ENCODE peak calls at places on chromosome 9, in seven cellular contexts. One of them, this sample, is unnamed.

GRCh38 chr9:91771027-91771426 is 179.0 kb downstream of the ROR2 start:
- DNase-seq in esophagus squamous epithelium: no peak
- DNase-seq in mucosa of descending colon: no peak
- DNase-seq in neuronal stem cell: no peak
- DNase-seq in colonic mucosa: peak; percentile 38
- DNase-seq in stimulated activated CD4-positive, alpha-beta T cell treated with anti-CD3 and anti-CD28 coated beads, TNF-alpha, amount 100 ng/mL, for 1 hour: no peak
- DNase-seq in heart right ventricle: no peak
- DNase-seq in this sample: peak; percentile 97

GRCh38 chr9:29039258-29039657 is 1466.0 kb upstream of the C9orf72 start:
- DNase-seq in neuronal stem cell: no peak
- DNase-seq in esophagus squamous epithelium: no peak
- DNase-seq in colonic mucosa: no peak
- DNase-seq in mucosa of descending colon: no peak
- DNase-seq in heart right ventricle: no peak
- DNase-seq in stimulated activated CD4-positive, alpha-beta T cell treated with anti-CD3 and anti-CD28 coated beads, TNF-alpha, amount 100 ng/mL, for 1 hour: no peak
- DNase-seq in this sample: no peak

GRCh38 chr9:106784076-106784475 is 78.9 kb upstream of the ZNF462 start:
- DNase-seq in mucosa of descending colon: no peak
- DNase-seq in stimulated activated CD4-positive, alpha-beta T cell treated with anti-CD3 and anti-CD28 coated beads, TNF-alpha, amount 100 ng/mL, for 1 hour: no peak
- DNase-seq in heart right ventricle: no peak
- DNase-seq in neuronal stem cell: peak; percentile 3
- DNase-seq in esophagus squamous epithelium: no peak
- DNase-seq in colonic mucosa: no peak
- DNase-seq in this sample: peak; percentile 77

GRCh38 chr9:125963932-125964331 is 216.8 kb downstream of the PBX3 start:
- DNase-seq in stimulated activated CD4-positive, alpha-beta T cell treated with anti-CD3 and anti-CD28 coated beads, TNF-alpha, amount 100 ng/mL, for 1 hour: no peak
- DNase-seq in colonic mucosa: no peak
- DNase-seq in neuronal stem cell: no peak
- DNase-seq in mucosa of descending colon: no peak
- DNase-seq in heart right ventricle: no peak
- DNase-seq in esophagus squamous epithelium: no peak
- DNase-seq in this sample: no peak

GRCh38 chr9:133059623-133060022 is 2.2 kb upstream of the CEL start:
- DNase-seq in stimulated activated CD4-positive, alpha-beta T cell treated with anti-CD3 and anti-CD28 coated beads, TNF-alpha, amount 100 ng/mL, for 1 hour: no peak
- DNase-seq in esophagus squamous epithelium: no peak
- DNase-seq in mucosa of descending colon: no peak
- DNase-seq in colonic mucosa: no peak
- DNase-seq in neuronal stem cell: no peak
- DNase-seq in heart right ventricle: no peak
- DNase-seq in this sample: no peak

GRCh38 chr9:32704343-32704742 is 68.9 kb upstream of the TAF1L start:
- DNase-seq in neuronal stem cell: no peak
- DNase-seq in colonic mucosa: no peak
- DNase-seq in mucosa of descending colon: no peak
- DNase-seq in heart right ventricle: no peak
- DNase-seq in esophagus squamous epithelium: no peak
- DNase-seq in stimulated activated CD4-positive, alpha-beta T cell treated with anti-CD3 and anti-CD28 coated beads, TNF-alpha, amount 100 ng/mL, for 1 hour: no peak
- DNase-seq in this sample: no peak

GRCh38 chr9:5786370-5787127 is 46.4 kb downstream of the ERMP1 start:
- DNase-seq in mucosa of descending colon: no peak
- DNase-seq in stimulated activated CD4-positive, alpha-beta T cell treated with anti-CD3 and anti-CD28 coated beads, TNF-alpha, amount 100 ng/mL, for 1 hour: no peak
- DNase-seq in esophagus squamous epithelium: no peak
- DNase-seq in neuronal stem cell: no peak
- DNase-seq in colonic mucosa: no peak
- DNase-seq in heart right ventricle: no peak
- DNase-seq in this sample: no peak

GRCh38 chr9:14097215-14097614 is 216.7 kb downstream of the NFIB start:
- DNase-seq in stimulated activated CD4-positive, alpha-beta T cell treated with anti-CD3 and anti-CD28 coated beads, TNF-alpha, amount 100 ng/mL, for 1 hour: no peak
- DNase-seq in mucosa of descending colon: no peak
- DNase-seq in heart right ventricle: peak; percentile 32
- DNase-seq in esophagus squamous epithelium: no peak
- DNase-seq in colonic mucosa: no peak
- DNase-seq in neuronal stem cell: no peak
- DNase-seq in this sample: peak; percentile 88

GRCh38 chr9:12464910-12465512 is 228.2 kb upstream of the TYRP1 start:
- DNase-seq in colonic mucosa: no peak
- DNase-seq in heart right ventricle: no peak
- DNase-seq in mucosa of descending colon: no peak
- DNase-seq in neuronal stem cell: peak; percentile 54
- DNase-seq in esophagus squamous epithelium: no peak
- DNase-seq in stimulated activated CD4-positive, alpha-beta T cell treated with anti-CD3 and anti-CD28 coated beads, TNF-alpha, amount 100 ng/mL, for 1 hour: no peak
- DNase-seq in this sample: peak; percentile 58

GRCh38 chr9:71552480-71552879 is 215.8 kb downstream of the CEMIP2 start:
- DNase-seq in colonic mucosa: no peak
- DNase-seq in mucosa of descending colon: no peak
- DNase-seq in esophagus squamous epithelium: no peak
- DNase-seq in neuronal stem cell: no peak
- DNase-seq in stimulated activated CD4-positive, alpha-beta T cell treated with anti-CD3 and anti-CD28 coated beads, TNF-alpha, amount 100 ng/mL, for 1 hour: no peak
- DNase-seq in heart right ventricle: no peak
- DNase-seq in this sample: peak; percentile 43

GRCh38 chr9:129270903-129271431 is 92.9 kb upstream of the IER5L start:
- DNase-seq in stimulated activated CD4-positive, alpha-beta T cell treated with anti-CD3 and anti-CD28 coated beads, TNF-alpha, amount 100 ng/mL, for 1 hour: no peak
- DNase-seq in heart right ventricle: no peak
- DNase-seq in mucosa of descending colon: peak; percentile 39
- DNase-seq in colonic mucosa: no peak
- DNase-seq in neuronal stem cell: no peak
- DNase-seq in esophagus squamous epithelium: no peak
- DNase-seq in this sample: no peak

GRCh38 chr9:111356567-111357244 is 26.7 kb upstream of the OR2K2 start:
- DNase-seq in heart right ventricle: no peak
- DNase-seq in esophagus squamous epithelium: no peak
- DNase-seq in colonic mucosa: peak; percentile 20
- DNase-seq in mucosa of descending colon: no peak
- DNase-seq in stimulated activated CD4-positive, alpha-beta T cell treated with anti-CD3 and anti-CD28 coated beads, TNF-alpha, amount 100 ng/mL, for 1 hour: no peak
- DNase-seq in neuronal stem cell: no peak
- DNase-seq in this sample: peak; percentile 88

GRCh38 chr9:84271887-84272556 is 68.5 kb downstream of the SLC28A3 start:
- DNase-seq in esophagus squamous epithelium: no peak
- DNase-seq in heart right ventricle: no peak
- DNase-seq in mucosa of descending colon: no peak
- DNase-seq in colonic mucosa: no peak
- DNase-seq in neuronal stem cell: no peak
- DNase-seq in stimulated activated CD4-positive, alpha-beta T cell treated with anti-CD3 and anti-CD28 coated beads, TNF-alpha, amount 100 ng/mL, for 1 hour: no peak
- DNase-seq in this sample: peak; percentile 49

GRCh38 chr9:124286292-124286931 is 28.7 kb downstream of the NEK6 start:
- DNase-seq in colonic mucosa: peak; percentile 86
- DNase-seq in neuronal stem cell: no peak
- DNase-seq in stimulated activated CD4-positive, alpha-beta T cell treated with anti-CD3 and anti-CD28 coated beads, TNF-alpha, amount 100 ng/mL, for 1 hour: no peak
- DNase-seq in esophagus squamous epithelium: no peak
- DNase-seq in mucosa of descending colon: peak; percentile 83
- DNase-seq in heart right ventricle: no peak
- DNase-seq in this sample: no peak

GRCh38 chr9:37522971-37523370 is 37.2 kb downstream of the POLR1E start:
- DNase-seq in mucosa of descending colon: no peak
- DNase-seq in heart right ventricle: no peak
- DNase-seq in stimulated activated CD4-positive, alpha-beta T cell treated with anti-CD3 and anti-CD28 coated beads, TNF-alpha, amount 100 ng/mL, for 1 hour: no peak
- DNase-seq in esophagus squamous epithelium: no peak
- DNase-seq in colonic mucosa: no peak
- DNase-seq in neuronal stem cell: no peak
- DNase-seq in this sample: no peak

GRCh38 chr9:127921592-127922120 is 4.8 kb upstream of the ST6GALNAC4 start:
- DNase-seq in heart right ventricle: peak; percentile 73
- DNase-seq in esophagus squamous epithelium: no peak
- DNase-seq in stimulated activated CD4-positive, alpha-beta T cell treated with anti-CD3 and anti-CD28 coated beads, TNF-alpha, amount 100 ng/mL, for 1 hour: peak; percentile 67
- DNase-seq in mucosa of descending colon: peak; percentile 78
- DNase-seq in colonic mucosa: peak; percentile 82
- DNase-seq in neuronal stem cell: no peak
- DNase-seq in this sample: peak; percentile 58

GRCh38 chr9:104256031-104256709 is 162.1 kb downstream of the SMC2 start:
- DNase-seq in heart right ventricle: no peak
- DNase-seq in esophagus squamous epithelium: no peak
- DNase-seq in neuronal stem cell: no peak
- DNase-seq in stimulated activated CD4-positive, alpha-beta T cell treated with anti-CD3 and anti-CD28 coated beads, TNF-alpha, amount 100 ng/mL, for 1 hour: no peak
- DNase-seq in colonic mucosa: no peak
- DNase-seq in mucosa of descending colon: no peak
- DNase-seq in this sample: no peak

GRCh38 chr9:136562746-136563506 is 17.1 kb upstream of the NOTCH1 start:
- DNase-seq in mucosa of descending colon: no peak
- DNase-seq in heart right ventricle: no peak
- DNase-seq in colonic mucosa: no peak
- DNase-seq in stimulated activated CD4-positive, alpha-beta T cell treated with anti-CD3 and anti-CD28 coated beads, TNF-alpha, amount 100 ng/mL, for 1 hour: no peak
- DNase-seq in esophagus squamous epithelium: no peak
- DNase-seq in neuronal stem cell: no peak
- DNase-seq in this sample: no peak

GRCh38 chr9:108153391-108153790 is 663.8 kb upstream of the KLF4 start:
- DNase-seq in neuronal stem cell: no peak
- DNase-seq in heart right ventricle: no peak
- DNase-seq in esophagus squamous epithelium: no peak
- DNase-seq in colonic mucosa: no peak
- DNase-seq in mucosa of descending colon: no peak
- DNase-seq in stimulated activated CD4-positive, alpha-beta T cell treated with anti-CD3 and anti-CD28 coated beads, TNF-alpha, amount 100 ng/mL, for 1 hour: no peak
- DNase-seq in this sample: no peak

GRCh38 chr9:122131401-122131921 is 28.1 kb downstream of the NDUFA8 start:
- DNase-seq in stimulated activated CD4-positive, alpha-beta T cell treated with anti-CD3 and anti-CD28 coated beads, TNF-alpha, amount 100 ng/mL, for 1 hour: no peak
- DNase-seq in neuronal stem cell: no peak
- DNase-seq in mucosa of descending colon: no peak
- DNase-seq in heart right ventricle: no peak
- DNase-seq in colonic mucosa: no peak
- DNase-seq in esophagus squamous epithelium: no peak
- DNase-seq in this sample: no peak

GRCh38 chr9:129069128-129069824 is 11.6 kb upstream of the DOLPP1 start:
- DNase-seq in heart right ventricle: peak; percentile 83
- DNase-seq in mucosa of descending colon: peak; percentile 84
- DNase-seq in neuronal stem cell: no peak
- DNase-seq in esophagus squamous epithelium: peak; percentile 27
- DNase-seq in stimulated activated CD4-positive, alpha-beta T cell treated with anti-CD3 and anti-CD28 coated beads, TNF-alpha, amount 100 ng/mL, for 1 hour: peak; percentile 18
- DNase-seq in colonic mucosa: peak; percentile 47
- DNase-seq in this sample: peak; percentile 77

GRCh38 chr9:98302150-98302549 is 46.7 kb upstream of the TBC1D2 start:
- DNase-seq in esophagus squamous epithelium: no peak
- DNase-seq in heart right ventricle: no peak
- DNase-seq in stimulated activated CD4-positive, alpha-beta T cell treated with anti-CD3 and anti-CD28 coated beads, TNF-alpha, amount 100 ng/mL, for 1 hour: no peak
- DNase-seq in neuronal stem cell: no peak
- DNase-seq in colonic mucosa: no peak
- DNase-seq in mucosa of descending colon: no peak
- DNase-seq in this sample: no peak

GRCh38 chr9:134390537-134390936 is 64.3 kb downstream of the RXRA start:
- DNase-seq in heart right ventricle: no peak
- DNase-seq in esophagus squamous epithelium: no peak
- DNase-seq in mucosa of descending colon: no peak
- DNase-seq in stimulated activated CD4-positive, alpha-beta T cell treated with anti-CD3 and anti-CD28 coated beads, TNF-alpha, amount 100 ng/mL, for 1 hour: no peak
- DNase-seq in colonic mucosa: no peak
- DNase-seq in neuronal stem cell: no peak
- DNase-seq in this sample: no peak

GRCh38 chr9:124695280-124695890 is 75.7 kb downstream of the NR6A1 start:
- DNase-seq in colonic mucosa: no peak
- DNase-seq in stimulated activated CD4-positive, alpha-beta T cell treated with anti-CD3 and anti-CD28 coated beads, TNF-alpha, amount 100 ng/mL, for 1 hour: no peak
- DNase-seq in mucosa of descending colon: no peak
- DNase-seq in neuronal stem cell: no peak
- DNase-seq in heart right ventricle: no peak
- DNase-seq in esophagus squamous epithelium: no peak
- DNase-seq in this sample: no peak

GRCh38 chr9:121138973-121139372 is 62.7 kb downstream of the RAB14 start:
- DNase-seq in stimulated activated CD4-positive, alpha-beta T cell treated with anti-CD3 and anti-CD28 coated beads, TNF-alpha, amount 100 ng/mL, for 1 hour: no peak
- DNase-seq in heart right ventricle: no peak
- DNase-seq in esophagus squamous epithelium: no peak
- DNase-seq in neuronal stem cell: no peak
- DNase-seq in colonic mucosa: no peak
- DNase-seq in mucosa of descending colon: no peak
- DNase-seq in this sample: no peak

GRCh38 chr9:78858266-78858665 is 561.3 kb downstream of the PSAT1 start:
- DNase-seq in mucosa of descending colon: no peak
- DNase-seq in colonic mucosa: no peak
- DNase-seq in stimulated activated CD4-positive, alpha-beta T cell treated with anti-CD3 and anti-CD28 coated beads, TNF-alpha, amount 100 ng/mL, for 1 hour: no peak
- DNase-seq in heart right ventricle: no peak
- DNase-seq in esophagus squamous epithelium: no peak
- DNase-seq in neuronal stem cell: no peak
- DNase-seq in this sample: no peak

GRCh38 chr9:87579761-87580626 is 82.3 kb downstream of the DAPK1 start:
- DNase-seq in mucosa of descending colon: no peak
- DNase-seq in colonic mucosa: no peak
- DNase-seq in neuronal stem cell: no peak
- DNase-seq in heart right ventricle: no peak
- DNase-seq in esophagus squamous epithelium: no peak
- DNase-seq in stimulated activated CD4-positive, alpha-beta T cell treated with anti-CD3 and anti-CD28 coated beads, TNF-alpha, amount 100 ng/mL, for 1 hour: no peak
- DNase-seq in this sample: no peak

GRCh38 chr9:109779711-109780452 is at the start of gene PALM2AKAP2:
- DNase-seq in stimulated activated CD4-positive, alpha-beta T cell treated with anti-CD3 and anti-CD28 coated beads, TNF-alpha, amount 100 ng/mL, for 1 hour: no peak
- DNase-seq in mucosa of descending colon: peak; percentile 51
- DNase-seq in heart right ventricle: peak; percentile 70
- DNase-seq in colonic mucosa: peak; percentile 60
- DNase-seq in esophagus squamous epithelium: no peak
- DNase-seq in neuronal stem cell: peak; percentile 74
- DNase-seq in this sample: peak; percentile 77

GRCh38 chr9:133460405-133461175 is 812 bp downstream of the CACFD1 start:
- DNase-seq in heart right ventricle: peak; percentile 59
- DNase-seq in colonic mucosa: peak; percentile 91
- DNase-seq in neuronal stem cell: peak; percentile 49
- DNase-seq in esophagus squamous epithelium: no peak
- DNase-seq in mucosa of descending colon: peak; percentile 92
- DNase-seq in stimulated activated CD4-positive, alpha-beta T cell treated with anti-CD3 and anti-CD28 coated beads, TNF-alpha, amount 100 ng/mL, for 1 hour: no peak
- DNase-seq in this sample: peak; percentile 69

GRCh38 chr9:90433398-90433890 is 209.2 kb downstream of the DIRAS2 start:
- DNase-seq in colonic mucosa: peak; percentile 24
- DNase-seq in heart right ventricle: no peak
- DNase-seq in neuronal stem cell: peak; percentile 79
- DNase-seq in stimulated activated CD4-positive, alpha-beta T cell treated with anti-CD3 and anti-CD28 coated beads, TNF-alpha, amount 100 ng/mL, for 1 hour: no peak
- DNase-seq in mucosa of descending colon: no peak
- DNase-seq in esophagus squamous epithelium: no peak
- DNase-seq in this sample: peak; percentile 54

GRCh38 chr9:107175039-107175438 is 108.0 kb upstream of the RAD23B start:
- DNase-seq in heart right ventricle: peak; percentile 21
- DNase-seq in esophagus squamous epithelium: no peak
- DNase-seq in mucosa of descending colon: no peak
- DNase-seq in stimulated activated CD4-positive, alpha-beta T cell treated with anti-CD3 and anti-CD28 coated beads, TNF-alpha, amount 100 ng/mL, for 1 hour: no peak
- DNase-seq in neuronal stem cell: no peak
- DNase-seq in colonic mucosa: peak; percentile 22
- DNase-seq in this sample: peak; percentile 71

GRCh38 chr9:90880066-90880465 is 78.4 kb downstream of the SYK start:
- DNase-seq in heart right ventricle: no peak
- DNase-seq in esophagus squamous epithelium: no peak
- DNase-seq in colonic mucosa: no peak
- DNase-seq in neuronal stem cell: no peak
- DNase-seq in mucosa of descending colon: no peak
- DNase-seq in stimulated activated CD4-positive, alpha-beta T cell treated with anti-CD3 and anti-CD28 coated beads, TNF-alpha, amount 100 ng/mL, for 1 hour: no peak
- DNase-seq in this sample: no peak

GRCh38 chr9:136087741-136088480 is 7.2 kb downstream of the NACC2 start:
- DNase-seq in heart right ventricle: no peak
- DNase-seq in mucosa of descending colon: peak; percentile 40
- DNase-seq in stimulated activated CD4-positive, alpha-beta T cell treated with anti-CD3 and anti-CD28 coated beads, TNF-alpha, amount 100 ng/mL, for 1 hour: no peak
- DNase-seq in neuronal stem cell: no peak
- DNase-seq in esophagus squamous epithelium: no peak
- DNase-seq in colonic mucosa: no peak
- DNase-seq in this sample: no peak

GRCh38 chr9:134493471-134494272 is 147.9 kb upstream of the COL5A1 start:
- DNase-seq in mucosa of descending colon: no peak
- DNase-seq in heart right ventricle: no peak
- DNase-seq in neuronal stem cell: no peak
- DNase-seq in stimulated activated CD4-positive, alpha-beta T cell treated with anti-CD3 and anti-CD28 coated beads, TNF-alpha, amount 100 ng/mL, for 1 hour: no peak
- DNase-seq in esophagus squamous epithelium: no peak
- DNase-seq in colonic mucosa: no peak
- DNase-seq in this sample: no peak

GRCh38 chr9:124120272-124120671 is 108.7 kb downstream of the LHX2 start:
- DNase-seq in neuronal stem cell: no peak
- DNase-seq in heart right ventricle: no peak
- DNase-seq in stimulated activated CD4-positive, alpha-beta T cell treated with anti-CD3 and anti-CD28 coated beads, TNF-alpha, amount 100 ng/mL, for 1 hour: no peak
- DNase-seq in colonic mucosa: no peak
- DNase-seq in mucosa of descending colon: no peak
- DNase-seq in esophagus squamous epithelium: no peak
- DNase-seq in this sample: no peak

GRCh38 chr9:114282926-114283325 is 40.0 kb upstream of the ORM1 start:
- DNase-seq in stimulated activated CD4-positive, alpha-beta T cell treated with anti-CD3 and anti-CD28 coated beads, TNF-alpha, amount 100 ng/mL, for 1 hour: no peak
- DNase-seq in mucosa of descending colon: no peak
- DNase-seq in colonic mucosa: no peak
- DNase-seq in esophagus squamous epithelium: no peak
- DNase-seq in neuronal stem cell: no peak
- DNase-seq in heart right ventricle: no peak
- DNase-seq in this sample: peak; percentile 90